ENCODE peak calls at places on chromosome 17, in six cellular contexts. One of them, this sample, is unnamed.

GRCh38 chr17:77203436-77203835 is 62.7 kb downstream of the SEC14L1 start:
- DNase-seq in endothelial cell: no peak
- DNase-seq in A549: no peak
- DNase-seq in lung: no peak
- DNase-seq in heart left ventricle: no peak
- DNase-seq in lower leg skin: no peak
- DNase-seq in this sample: no peak

GRCh38 chr17:29209073-29209472 is 28.9 kb upstream of the MYO18A start:
- DNase-seq in endothelial cell: no peak
- DNase-seq in A549: no peak
- DNase-seq in lung: no peak
- DNase-seq in heart left ventricle: no peak
- DNase-seq in lower leg skin: no peak
- DNase-seq in this sample: no peak

GRCh38 chr17:20995164-20995872 is 47.5 kb downstream of the USP22 start:
- DNase-seq in endothelial cell: no peak
- DNase-seq in A549: no peak
- DNase-seq in lung: no peak
- DNase-seq in heart left ventricle: no peak
- DNase-seq in lower leg skin: no peak
- DNase-seq in this sample: no peak

GRCh38 chr17:29243792-29244191 is 2.9 kb upstream of the CRYBA1 start:
- DNase-seq in endothelial cell: no peak
- DNase-seq in A549: peak
- DNase-seq in lung: no peak
- DNase-seq in heart left ventricle: no peak
- DNase-seq in lower leg skin: no peak
- DNase-seq in this sample: no peak

GRCh38 chr17:30554839-30555751 is 77.9 kb downstream of the GOSR1 start:
- DNase-seq in endothelial cell: peak
- DNase-seq in A549: no peak
- DNase-seq in lung: no peak
- DNase-seq in heart left ventricle: no peak
- DNase-seq in lower leg skin: no peak
- DNase-seq in this sample: peak

GRCh38 chr17:70040336-70040735 is 34.7 kb upstream of the KCNJ16 start:
- DNase-seq in endothelial cell: no peak
- DNase-seq in A549: no peak
- DNase-seq in lung: no peak
- DNase-seq in heart left ventricle: no peak
- DNase-seq in lower leg skin: no peak
- DNase-seq in this sample: no peak

GRCh38 chr17:45073414-45074070 is 12.4 kb downstream of the NMT1 start:
- DNase-seq in endothelial cell: no peak
- DNase-seq in A549: no peak
- DNase-seq in lung: no peak
- DNase-seq in heart left ventricle: no peak
- DNase-seq in lower leg skin: peak
- DNase-seq in this sample: no peak

GRCh38 chr17:350706-351435 is 1.7 kb downstream of the RPH3AL start:
- DNase-seq in endothelial cell: peak
- DNase-seq in A549: peak
- DNase-seq in lung: peak
- DNase-seq in heart left ventricle: peak
- DNase-seq in lower leg skin: peak
- DNase-seq in this sample: no peak

GRCh38 chr17:67212716-67213417 is 32.1 kb downstream of the HELZ start:
- DNase-seq in endothelial cell: no peak
- DNase-seq in A549: no peak
- DNase-seq in lung: no peak
- DNase-seq in heart left ventricle: no peak
- DNase-seq in lower leg skin: no peak
- DNase-seq in this sample: no peak

GRCh38 chr17:65389956-65390355 is 171.5 kb downstream of the AXIN2 start:
- DNase-seq in endothelial cell: no peak
- DNase-seq in A549: no peak
- DNase-seq in lung: peak
- DNase-seq in heart left ventricle: no peak
- DNase-seq in lower leg skin: no peak
- DNase-seq in this sample: no peak

GRCh38 chr17:56305017-56305416 is 151.7 kb downstream of the ANKFN1 start:
- DNase-seq in endothelial cell: no peak
- DNase-seq in A549: no peak
- DNase-seq in lung: no peak
- DNase-seq in heart left ventricle: no peak
- DNase-seq in lower leg skin: no peak
- DNase-seq in this sample: no peak
- TF ChIP-seq CTCF in endothelial cell: peak
- TF ChIP-seq CTCF in A549: no peak
- TF ChIP-seq CTCF in lung: no peak
- TF ChIP-seq CTCF in heart left ventricle: no peak
- TF ChIP-seq CTCF in lower leg skin: no peak
- TF ChIP-seq CTCF in this sample: no peak

DNA sequence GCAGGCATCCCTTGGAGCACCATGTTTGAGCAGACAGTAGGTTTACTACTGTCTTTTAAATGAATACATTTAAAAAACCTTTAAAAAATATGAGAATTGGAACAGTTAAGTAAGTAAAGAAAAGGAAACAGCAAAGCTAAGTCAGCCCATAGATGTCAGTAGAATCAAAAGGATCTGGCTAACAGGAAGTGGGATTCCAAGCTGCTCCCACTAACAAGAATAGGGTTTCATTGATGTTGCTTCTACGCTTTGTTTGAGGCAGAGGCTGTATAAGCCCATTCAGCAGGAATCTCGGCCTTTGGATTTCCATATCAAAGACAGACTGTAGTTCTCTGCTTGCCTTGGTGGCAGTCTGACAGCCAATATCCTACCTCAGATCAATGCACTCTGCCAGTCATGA is 122.9 kb upstream of the ELAC2 start:
- DNase-seq in endothelial cell: no peak
- DNase-seq in A549: no peak
- DNase-seq in lung: no peak
- DNase-seq in heart left ventricle: no peak
- DNase-seq in lower leg skin: no peak
- DNase-seq in this sample: no peak
- TF ChIP-seq CTCF in endothelial cell: no peak
- TF ChIP-seq CTCF in A549: no peak
- TF ChIP-seq CTCF in lung: no peak
- TF ChIP-seq CTCF in heart left ventricle: no peak
- TF ChIP-seq CTCF in lower leg skin: no peak
- TF ChIP-seq CTCF in this sample: no peak

GRCh38 chr17:80821546-80821945 is 170.1 kb upstream of the CHMP6 start:
- DNase-seq in endothelial cell: no peak
- DNase-seq in A549: no peak
- DNase-seq in lung: no peak
- DNase-seq in heart left ventricle: no peak
- DNase-seq in lower leg skin: no peak
- DNase-seq in this sample: no peak

GRCh38 chr17:80819422-80820164 is 172.0 kb upstream of the CHMP6 start:
- DNase-seq in endothelial cell: no peak
- DNase-seq in A549: no peak
- DNase-seq in lung: no peak
- DNase-seq in heart left ventricle: no peak
- DNase-seq in lower leg skin: no peak
- DNase-seq in this sample: no peak

GRCh38 chr17:80822021-80822699 is 169.5 kb upstream of the CHMP6 start:
- DNase-seq in endothelial cell: no peak
- DNase-seq in A549: no peak
- DNase-seq in lung: no peak
- DNase-seq in heart left ventricle: no peak
- DNase-seq in lower leg skin: no peak
- DNase-seq in this sample: no peak

GRCh38 chr17:80818871-80819270 is 172.8 kb upstream of the CHMP6 start:
- DNase-seq in endothelial cell: no peak
- DNase-seq in A549: no peak
- DNase-seq in lung: no peak
- DNase-seq in heart left ventricle: no peak
- DNase-seq in lower leg skin: no peak
- DNase-seq in this sample: no peak

GRCh38 chr17:80820331-80820730 is 171.3 kb upstream of the CHMP6 start:
- DNase-seq in endothelial cell: no peak
- DNase-seq in A549: no peak
- DNase-seq in lung: no peak
- DNase-seq in heart left ventricle: no peak
- DNase-seq in lower leg skin: no peak
- DNase-seq in this sample: no peak
- TF ChIP-seq CTCF in endothelial cell: no peak
- TF ChIP-seq CTCF in A549: no peak
- TF ChIP-seq CTCF in lung: no peak
- TF ChIP-seq CTCF in heart left ventricle: no peak
- TF ChIP-seq CTCF in lower leg skin: no peak
- TF ChIP-seq CTCF in this sample: no peak

GRCh38 chr17:78412403-78412802 is 34.0 kb downstream of the PGS1 start:
- DNase-seq in endothelial cell: no peak
- DNase-seq in A549: peak
- DNase-seq in lung: no peak
- DNase-seq in heart left ventricle: no peak
- DNase-seq in lower leg skin: no peak
- DNase-seq in this sample: no peak
- TF ChIP-seq CTCF in endothelial cell: no peak
- TF ChIP-seq CTCF in A549: peak
- TF ChIP-seq CTCF in lung: no peak
- TF ChIP-seq CTCF in heart left ventricle: no peak
- TF ChIP-seq CTCF in lower leg skin: no peak
- TF ChIP-seq CTCF in this sample: peak

This sample was measured in mesothelial cell of epicardium.